ENCODE peak calls at places on chromosome 6, in four cellular contexts. N is neural progenitor cell, G is cardiac muscle cell, S is keratinocyte. K is an unnamed sample.
A peak's percentile ranks its signal among the peaks of the same experiment; 100 is the strongest.

GRCh38 chr6:166005401-166005845 is 162.2 kb downstream of the TBXT start:
- DNase-seq in N (peak; percentile 55), G (peak; percentile 79), S (no peak), K (peak; percentile 55)

GRCh38 chr6:31336872-31337496 is 20.0 kb downstream of the HLA-B start:
- DNase-seq in N (no peak), S (no peak), G (no peak), K (no peak)

GRCh38 chr6:134663800-134664535 is 285.9 kb downstream of the ALDH8A1 start:
- DNase-seq in S (no peak), N (no peak), G (no peak), K (no peak)

GRCh38 chr6:26550250-26550993 is 12.3 kb downstream of the HMGN4 start:
- DNase-seq in S (no peak), G (peak; percentile 74), N (peak; percentile 90), K (no peak)

GRCh38 chr6:11918021-11918738 is 93.9 kb upstream of the HIVEP1 start:
- DNase-seq in G (peak; percentile 68), S (no peak), N (no peak), K (no peak)

GRCh38 chr6:113182370-113183141 is 674.6 kb upstream of the MARCKS start:
- DNase-seq in S (peak; percentile 23), G (peak; percentile 82), N (no peak), K (no peak)

GRCh38 chr6:5744497-5744896 is 262.2 kb downstream of the NRN1 start:
- DNase-seq in G (no peak), S (no peak), N (no peak), K (no peak)

GRCh38 chr6:42819803-42820508 is 38.1 kb downstream of the BICRAL start:
- DNase-seq in N (peak; percentile 15), S (no peak), G (peak; percentile 49), K (no peak)

GRCh38 chr6:142790257-142790656 is 154.7 kb downstream of the HIVEP2 start:
- DNase-seq in N (no peak), G (no peak), S (no peak), K (no peak)

GRCh38 chr6:12967686-12968085 is 251.1 kb downstream of the PHACTR1 start:
- DNase-seq in N (no peak), S (no peak), G (peak; percentile 57), K (no peak)

GRCh38 chr6:43916091-43916923 is 146.3 kb downstream of the VEGFA start:
- DNase-seq in S (no peak), G (peak; percentile 72), N (no peak), K (no peak)

GRCh38 chr6:158711264-158711663 is 61.4 kb downstream of the SYTL3 start:
- DNase-seq in N (no peak), S (no peak), G (peak; percentile 82), K (no peak)

GRCh38 chr6:152146385-152146784 is 338.9 kb downstream of the ESR1 start:
- DNase-seq in G (peak; percentile 57), N (no peak), S (no peak), K (no peak)

GRCh38 chr6:33746036-33746600 is 587 bp downstream of the IP6K3 start:
- DNase-seq in N (peak; percentile 57), G (peak; percentile 65), S (no peak), K (peak; percentile 83)

GRCh38 chr6:22082278-22082677 is 214.6 kb downstream of the PRL start:
- DNase-seq in G (peak; percentile 33), S (no peak), N (no peak), K (no peak)

GRCh38 chr6:111692327-111693164 is 86.9 kb upstream of the TRAF3IP2 start:
- DNase-seq in S (no peak), G (no peak), N (no peak), K (peak; percentile 76)

GRCh38 chr6:148750826-148751225 is 4.0 kb downstream of the UST start:
- DNase-seq in S (no peak), N (no peak), G (peak; percentile 68), K (no peak)

GRCh38 chr6:97866616-97867015 is 583.6 kb upstream of the MMS22L start:
- DNase-seq in G (no peak), N (no peak), S (no peak), K (no peak)

GRCh38 chr6:127119361-127120108 is 1.1 kb downstream of the RSPO3 start:
- DNase-seq in N (peak; percentile 69), G (no peak), S (no peak), K (no peak)

GRCh38 chr6:2204272-2204671 is 41.1 kb downstream of the GMDS start:
- DNase-seq in S (no peak), N (no peak), G (no peak), K (no peak)

GRCh38 chr6:108801331-108801730 is 46.9 kb upstream of the ARMC2 start:
- DNase-seq in N (no peak), S (no peak), G (no peak), K (no peak)

GRCh38 chr6:159221486-159222170 is 52.4 kb downstream of the FNDC1 start:
- DNase-seq in N (no peak), S (no peak), G (no peak), K (no peak)

GRCh38 chr6:124659427-124659826 is 302.8 kb upstream of the RNF217 start:
- DNase-seq in S (no peak), G (no peak), N (peak; percentile 5), K (no peak)
- TF ChIP-seq CTCF in S (no peak), G (no peak), N (peak; percentile 29), K (no peak)

DNA sequence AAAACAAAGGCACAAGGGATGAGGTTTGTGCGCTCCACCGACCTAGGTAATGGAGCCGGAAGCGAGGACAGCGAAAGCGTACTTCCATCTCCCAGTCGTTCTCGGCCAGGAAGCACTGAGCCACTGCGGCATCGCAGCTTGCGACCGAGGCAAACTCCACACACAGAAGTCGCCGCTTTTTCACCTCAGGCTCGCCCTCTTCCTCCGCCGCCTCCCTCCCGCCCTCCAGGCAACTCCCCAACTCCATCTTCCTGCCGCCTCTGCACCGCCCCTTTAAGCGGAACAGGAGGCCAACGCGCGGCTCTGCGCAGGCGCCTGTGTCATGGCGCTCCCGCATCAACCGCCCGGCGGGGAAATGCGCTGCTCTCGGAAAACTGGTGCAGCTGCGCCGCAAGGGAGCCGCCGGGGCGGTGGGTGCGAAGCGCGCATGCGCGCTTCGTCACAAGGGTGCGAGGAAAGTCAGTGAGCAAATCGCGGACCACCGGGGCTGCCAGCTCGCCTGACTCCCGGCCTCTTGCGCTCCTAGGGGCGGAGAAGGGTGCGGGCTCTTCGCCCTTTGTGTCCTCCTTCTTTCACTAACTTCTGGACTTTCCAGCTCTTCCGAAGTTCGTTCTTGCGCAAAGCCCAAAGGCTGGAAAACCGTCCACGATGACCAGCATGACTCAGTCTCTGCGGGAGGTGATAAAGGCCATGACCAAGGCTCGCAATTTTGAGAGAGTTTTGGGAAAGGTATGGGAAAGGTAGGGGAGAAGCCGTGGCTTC is at the start of the genes ACOT13 and TDP2:
- DNase-seq in S (peak; percentile 67), N (peak; percentile 99), G (peak; percentile 99), K (peak; percentile 95)
- TF ChIP-seq CTCF in S (peak; percentile 57), N (peak; percentile 58), G (peak; percentile 59), K (peak; percentile 47)

GRCh38 chr6:40997256-40997957 is 41.6 kb downstream of the UNC5CL start:
- DNase-seq in S (no peak), G (peak; percentile 71), N (peak; percentile 85), K (no peak)

GRCh38 chr6:41000248-41000647 is 38.8 kb downstream of the UNC5CL start:
- DNase-seq in N (no peak), G (no peak), S (no peak), K (no peak)

GRCh38 chr6:40998661-40999060 is 40.4 kb downstream of the UNC5CL start:
- DNase-seq in S (no peak), N (no peak), G (no peak), K (no peak)

GRCh38 chr6:41002168-41002567 is 36.9 kb downstream of the UNC5CL start:
- DNase-seq in S (no peak), N (no peak), G (no peak), K (no peak)

DNA sequence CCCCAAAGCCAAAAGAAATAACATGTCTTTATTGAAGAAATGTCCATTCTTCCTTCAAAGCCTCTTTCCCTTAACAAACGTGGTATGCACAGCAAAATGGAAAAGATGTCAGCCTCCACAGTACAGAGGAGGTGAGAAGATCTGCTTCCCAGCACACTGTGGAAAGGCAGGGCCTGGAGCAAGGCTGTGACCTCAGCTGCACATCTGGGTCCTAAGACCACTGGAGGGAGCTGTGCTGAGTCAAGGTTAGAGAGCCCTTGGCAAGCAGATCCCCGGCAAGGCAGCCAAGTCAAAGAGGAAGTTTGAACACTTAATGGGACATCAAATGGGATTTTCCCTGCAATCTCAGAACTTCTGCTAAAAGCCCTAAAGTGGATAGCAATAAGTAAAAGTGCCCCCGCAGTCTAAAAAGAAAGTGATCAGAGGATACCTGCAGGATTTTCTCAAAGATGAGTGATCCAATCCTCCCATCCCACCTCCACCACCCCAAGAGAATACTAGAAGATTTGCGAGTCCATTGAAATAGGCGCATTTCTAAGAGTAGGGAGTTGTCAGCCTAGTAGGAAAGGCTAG is 39.4 kb downstream of the UNC5CL start:
- DNase-seq in S (no peak), G (peak; percentile 79), N (peak; percentile 53), K (no peak)
- TF ChIP-seq CTCF in S (no peak), G (peak; percentile 58), N (peak; percentile 43), K (no peak)

GRCh38 chr6:133568970-133569889 is 319.7 kb upstream of the TCF21 start:
- DNase-seq in S (peak; percentile 38), N (peak; percentile 75), G (peak; percentile 80), K (no peak)
- TF ChIP-seq CTCF in S (peak; percentile 85), N (peak; percentile 95), G (peak; percentile 99), K (peak; percentile 95)